ENCODE peak calls at places on chromosomes 5 and 9, in nine cellular contexts. M is SK-N-SH; R is WERI-Rb-1; Z is thyroid gland; T is suprapubic skin; S is sigmoid colon; W is CD4-positive, alpha-beta memory T cell; D is stomach; H is neural progenitor cell. Y is an unnamed sample.

GRCh38 chr9:4667681-4668080 is 1.4 kb upstream of the SPATA6L start:
- DNase-seq in M (no peak), W (peak), R (no peak), H (no peak), Z (no peak), S (no peak), T (no peak), D (no peak), Y (no peak)

GRCh38 chr9:96219615-96220257 is 82.2 kb downstream of the HSD17B3 start:
- DNase-seq in S (peak), M (peak), T (peak), D (peak), R (peak), W (peak), H (peak), Z (peak), Y (no peak)

GRCh38 chr5:40041452-40041851 is 616.7 kb upstream of the DAB2 start:
- DNase-seq in H (no peak), R (no peak), W (no peak), D (no peak), S (no peak), M (no peak), Z (no peak), T (no peak), Y (no peak)

GRCh38 chr5:43215073-43215631 is 23.1 kb downstream of the NIM1K start:
- DNase-seq in R (no peak), H (no peak), S (no peak), T (no peak), W (no peak), M (no peak), Z (peak), D (no peak), Y (no peak)

GRCh38 chr5:134634227-134634626 is 1.6 kb upstream of the SAR1B start:
- DNase-seq in H (no peak), T (no peak), Z (no peak), R (no peak), D (no peak), S (no peak), M (no peak), W (no peak), Y (peak)

GRCh38 chr5:34685485-34686197 is 29.5 kb downstream of the RAI14 start:
- DNase-seq in Z (no peak), T (no peak), S (no peak), H (peak), M (no peak), R (no peak), D (no peak), W (no peak), Y (no peak)

GRCh38 chr9:26561928-26562327 is 330.7 kb downstream of the CAAP1 start:
- DNase-seq in M (no peak), D (no peak), S (no peak), Z (no peak), H (no peak), W (no peak), T (no peak), R (no peak), Y (no peak)

GRCh38 chr9:100281069-100281468 is 71.7 kb downstream of the TEX10 start:
- DNase-seq in S (no peak), D (no peak), M (no peak), T (no peak), R (no peak), H (no peak), Z (no peak), W (no peak), Y (no peak)

GRCh38 chr5:74357827-74358226 is 282.7 kb downstream of the ENC1 start:
- DNase-seq in R (peak), T (no peak), S (no peak), Z (no peak), D (no peak), M (no peak), W (no peak), H (no peak), Y (no peak)

GRCh38 chr5:2258861-2259260 is 376.1 kb upstream of the IRX4 start:
- DNase-seq in W (no peak), R (no peak), M (no peak), Z (no peak), H (no peak), T (no peak), S (no peak), D (no peak), Y (no peak)

GRCh38 chr5:59193616-59194319 is 610.9 kb downstream of the RAB3C start:
- DNase-seq in R (no peak), S (peak), H (no peak), Z (no peak), T (no peak), W (no peak), M (no peak), D (no peak), Y (no peak)

GRCh38 chr9:37061763-37062162 is 27.7 kb upstream of the PAX5 start:
- DNase-seq in T (no peak), D (no peak), R (no peak), Z (no peak), W (no peak), M (no peak), S (no peak), H (no peak), Y (no peak)

GRCh38 chr5:121182788-121183490 is 668.7 kb upstream of the FTMT start:
- DNase-seq in D (no peak), W (no peak), R (no peak), H (no peak), T (no peak), Z (no peak), M (no peak), S (no peak), Y (no peak)

GRCh38 chr9:102461441-102461840 is 533.7 kb upstream of the CYLC2 start:
- DNase-seq in H (no peak), W (no peak), M (no peak), D (no peak), R (no peak), S (no peak), Z (no peak), T (no peak), Y (no peak)

GRCh38 chr5:93078082-93079038 is 502.7 kb downstream of the NR2F1-AS1 start:
- DNase-seq in Z (no peak), W (no peak), D (peak), S (peak), H (no peak), R (peak), M (peak), T (no peak), Y (peak)
- H3K4me3 ChIP-seq in Z (no peak), W (no peak), D (no peak), S (no peak), H (no peak), R (no peak), M (peak), T (no peak), Y (no peak)

GRCh38 chr9:8845376-8845775 is 1045.8 kb upstream of the DMAC1 start:
- DNase-seq in T (no peak), D (no peak), Z (no peak), S (no peak), M (peak), H (no peak), W (no peak), R (no peak), Y (peak)
- H3K27ac ChIP-seq in T (no peak), D (no peak), Z (no peak), S (no peak), M (no peak), H (no peak), W (no peak), R (no peak), Y (no peak)

DNA sequence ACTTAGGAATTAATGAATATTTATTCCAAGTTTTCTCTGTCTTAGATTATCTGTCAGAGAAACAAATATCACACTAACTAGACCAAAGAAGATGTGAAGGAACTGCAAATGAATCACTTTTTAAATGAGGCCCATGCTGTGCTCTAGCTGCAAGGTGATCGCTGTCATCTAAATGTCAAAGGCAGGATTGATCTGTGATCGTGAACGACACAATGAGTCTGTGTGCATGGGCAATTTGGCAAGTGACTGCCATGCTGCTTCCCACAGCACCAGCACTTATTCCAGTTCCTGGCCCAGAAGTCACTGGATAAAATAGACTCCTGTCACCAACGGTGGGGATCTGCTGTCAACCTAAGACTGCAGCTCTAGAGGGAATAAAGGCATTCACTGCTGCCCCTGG is 141.2 kb downstream of the TRIM36 start:
- DNase-seq in H (no peak), T (no peak), Z (no peak), S (no peak), D (no peak), M (no peak), R (no peak), W (no peak), Y (no peak)
- H3K4me3 ChIP-seq in H (no peak), T (no peak), Z (no peak), S (no peak), D (no peak), M (no peak), R (no peak), W (no peak), Y (no peak)

GRCh38 chr5:118017536-118017935 is 970.8 kb downstream of the DTWD2 start:
- DNase-seq in R (no peak), Z (no peak), W (no peak), D (no peak), M (no peak), S (no peak), H (no peak), T (no peak), Y (no peak)
- H3K27ac ChIP-seq in R (no peak), Z (no peak), W (no peak), D (no peak), M (no peak), S (no peak), H (no peak), T (no peak), Y (no peak)